ENCODE peak calls at places on chromosomes 16 and 17, in six cellular contexts. T is ascending aorta; P is CD8-positive, alpha-beta T cell; X is SK-N-SH; S is A673; Z is fibroblast of lung. I is an unnamed sample.

GRCh38 chr17:42002792-42003301 is 14.4 kb downstream of the DNAJC7 start:
- DNase-seq in T (no peak), P (no peak), X (no peak), S (no peak), Z (no peak), I (no peak)

GRCh38 chr17:48123111-48123510 is 15.5 kb downstream of the SNX11 start:
- DNase-seq in T (no peak), P (no peak), X (no peak), S (peak), Z (no peak), I (no peak)

GRCh38 chr16:53121666-53122065 is 66.9 kb downstream of the CHD9 start:
- DNase-seq in T (no peak), P (no peak), X (no peak), S (no peak), Z (no peak), I (no peak)

GRCh38 chr16:51440096-51440495 is 289.0 kb upstream of the SALL1 start:
- DNase-seq in T (no peak), P (no peak), X (no peak), S (no peak), Z (no peak), I (no peak)

GRCh38 chr16:75203667-75204409 is 3.1 kb downstream of the CTRB2 start:
- DNase-seq in T (peak), P (no peak), X (no peak), S (no peak), Z (no peak), I (no peak)

GRCh38 chr17:31060814-31061550 is 33.8 kb upstream of the NF1 start:
- DNase-seq in T (no peak), P (no peak), X (no peak), S (no peak), Z (no peak), I (no peak)

GRCh38 chr17:16398270-16399267 is 16.8 kb upstream of the TRPV2 start:
- DNase-seq in T (no peak), P (peak), X (peak), S (no peak), Z (no peak), I (no peak)

GRCh38 chr17:6591599-6592158 is 35.3 kb upstream of the PITPNM3 start:
- DNase-seq in T (no peak), P (no peak), X (no peak), S (no peak), Z (peak), I (peak)

GRCh38 chr17:72839086-72839728 is 253.3 kb downstream of the SLC39A11 start:
- DNase-seq in T (no peak), P (no peak), X (no peak), S (no peak), Z (no peak), I (no peak)

GRCh38 chr17:18246880-18247612 is 11.5 kb downstream of the FLII start:
- DNase-seq in T (no peak), P (peak), X (peak), S (peak), Z (no peak), I (no peak)

GRCh38 chr17:22221344-22221743 is 529.0 kb downstream of the KCNJ18 start:
- DNase-seq in T (no peak), P (no peak), X (no peak), S (no peak), Z (no peak), I (no peak)

GRCh38 chr17:4782652-4783051 is 3.5 kb downstream of the VMO1 start:
- DNase-seq in T (no peak), P (no peak), X (peak), S (peak), Z (no peak), I (no peak)

GRCh38 chr17:61701978-61702377 is 111.0 kb upstream of the NACA2 start:
- DNase-seq in T (no peak), P (no peak), X (no peak), S (no peak), Z (no peak), I (no peak)
- H3K4me3 ChIP-seq in T (no peak), P (no peak), X (no peak), S (no peak), Z (no peak), I (no peak)

GRCh38 chr16:27700596-27700995 is 150.7 kb downstream of the KATNIP start:
- DNase-seq in T (peak), P (no peak), X (no peak), S (no peak), Z (no peak), I (no peak)
- TF ChIP-seq CTCF in T (no peak), P (no peak), X (no peak), S (no peak), Z (no peak), I (no peak)

GRCh38 chr17:82158825-82159224 is 53.8 kb downstream of the CCDC57 start:
- DNase-seq in T (no peak), P (no peak), X (no peak), S (no peak), Z (no peak), I (no peak)

GRCh38 chr17:82157046-82158035 is 55.3 kb downstream of the CCDC57 start:
- DNase-seq in T (no peak), P (no peak), X (peak), S (no peak), Z (no peak), I (no peak)

GRCh38 chr17:82154881-82155331 is 56.9 kb upstream of the FASN start:
- DNase-seq in T (no peak), P (no peak), X (peak), S (no peak), Z (no peak), I (no peak)

GRCh38 chr17:82155606-82156005 is 57.0 kb downstream of the CCDC57 start:
- DNase-seq in T (no peak), P (no peak), X (no peak), S (no peak), Z (no peak), I (no peak)

DNA sequence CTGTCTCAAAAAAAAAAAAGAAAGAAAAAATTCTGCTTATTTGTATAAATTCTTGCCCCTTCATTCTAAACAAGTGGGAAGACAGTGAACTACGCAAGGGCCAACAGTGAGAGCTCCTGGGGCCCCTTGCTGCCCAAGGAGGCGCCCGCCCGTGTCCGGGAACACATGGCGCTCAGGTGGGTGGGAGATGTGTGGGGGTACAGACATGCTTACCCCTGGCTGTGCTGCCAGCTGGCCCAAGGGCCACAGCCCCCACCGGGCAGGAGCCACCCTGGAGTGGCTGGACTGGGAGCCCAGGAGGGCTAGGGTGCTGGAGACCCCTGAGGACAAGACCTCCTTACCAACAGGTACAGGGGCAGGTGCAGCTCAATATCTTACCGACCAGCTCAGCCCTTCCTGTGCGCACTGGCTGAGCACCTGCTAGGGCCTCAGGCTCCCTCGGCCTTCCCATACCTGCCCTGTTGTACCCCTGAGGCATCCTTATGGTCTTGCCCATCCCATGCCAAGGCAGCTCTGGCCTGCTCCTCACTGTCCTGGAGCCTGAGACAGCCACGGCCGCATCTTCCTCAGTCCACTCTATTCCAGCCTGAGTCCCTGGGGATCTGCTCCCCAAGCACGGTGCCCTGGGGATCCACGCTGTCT is 56.2 kb downstream of the CCDC57 start:
- DNase-seq in T (no peak), P (no peak), X (no peak), S (no peak), Z (no peak), I (no peak)
- H3K4me3 ChIP-seq in T (no peak), P (no peak), X (no peak), S (no peak), Z (no peak), I (no peak)

DNA sequence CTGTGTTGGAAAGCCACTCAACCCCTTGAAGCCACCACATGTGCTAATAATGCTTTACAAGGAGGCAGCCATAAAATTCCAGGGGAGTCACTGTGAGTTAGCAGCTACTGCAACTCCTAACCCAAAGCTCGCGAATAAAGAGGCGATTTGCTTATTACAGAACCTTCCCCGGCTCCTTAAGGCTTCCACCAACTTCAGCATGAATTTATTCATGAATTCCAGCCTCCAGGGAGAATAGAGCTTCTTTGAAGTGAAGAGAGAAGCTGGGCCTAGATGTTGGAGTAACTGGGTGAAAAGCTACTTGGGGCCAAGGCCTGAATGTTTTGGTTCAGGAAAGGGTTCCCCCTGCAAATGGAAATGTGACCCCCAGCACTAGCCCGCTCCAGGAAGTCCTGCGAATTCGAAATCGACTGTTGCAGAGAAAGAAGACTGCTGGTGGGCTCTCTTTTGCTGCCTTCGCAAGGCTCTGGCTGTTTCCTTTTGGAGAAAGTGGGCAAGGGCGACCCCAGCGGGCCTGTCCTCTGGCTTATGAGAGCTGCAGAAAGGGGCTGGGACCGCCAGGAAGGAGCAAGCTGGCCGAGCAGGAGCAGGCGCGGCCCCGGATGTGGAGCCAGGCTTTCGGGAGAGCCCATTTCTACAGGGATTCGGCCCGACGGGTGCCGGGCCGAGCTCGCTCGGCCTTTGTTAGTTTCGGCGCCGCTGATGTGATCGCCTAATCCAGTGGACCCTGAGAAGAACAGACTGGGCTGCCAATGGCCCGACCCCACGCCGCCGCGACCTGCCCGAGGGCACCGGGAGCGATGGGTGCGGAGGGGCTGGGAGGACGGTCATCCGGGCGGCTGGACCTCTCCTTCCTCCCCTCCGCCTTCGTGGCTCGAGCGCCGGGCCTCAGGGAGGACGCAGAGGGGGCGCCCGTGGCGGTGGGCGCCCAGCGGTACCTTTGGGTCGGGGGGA is 7.6 kb downstream of the CBX8 start:
- DNase-seq in T (no peak), P (no peak), X (no peak), S (peak), Z (no peak), I (no peak)
- TF ChIP-seq CTCF in T (no peak), P (no peak), X (no peak), S (no peak), Z (no peak), I (no peak)

DNA sequence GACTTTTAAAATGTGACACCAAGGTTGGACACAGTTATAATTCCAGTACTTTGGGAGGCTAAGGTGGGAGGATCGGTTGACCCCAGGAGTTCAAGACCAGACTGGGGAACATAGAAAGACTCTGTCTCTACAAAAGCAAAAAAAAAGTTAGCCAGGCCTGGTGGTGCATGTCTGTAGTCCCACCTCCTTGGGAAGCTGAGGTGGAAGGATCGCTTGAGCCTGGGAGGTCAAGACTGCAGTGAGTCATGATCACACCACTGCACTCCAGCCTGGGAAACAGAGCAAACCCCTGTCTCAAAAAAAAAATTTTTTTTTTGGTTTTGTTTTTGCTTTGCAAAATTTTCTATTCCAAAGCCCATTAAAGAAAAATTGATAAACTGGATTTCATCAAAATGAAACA is 281.4 kb downstream of the BCAS3 start:
- DNase-seq in T (no peak), P (no peak), X (no peak), S (no peak), Z (peak), I (no peak)
- H3K4me3 ChIP-seq in T (no peak), P (no peak), X (no peak), S (no peak), Z (no peak), I (no peak)

GRCh38 chr16:1914759-1915387 is 3.3 kb downstream of the HS3ST6 start:
- DNase-seq in T (no peak), P (no peak), X (no peak), S (no peak), Z (no peak), I (no peak)
- TF ChIP-seq CTCF in T (no peak), P (no peak), X (no peak), S (no peak), Z (no peak), I (no peak)

GRCh38 chr16:69084301-69084700 is 21.2 kb upstream of the HAS3 start:
- DNase-seq in T (no peak), P (no peak), X (no peak), S (no peak), Z (no peak), I (no peak)

GRCh38 chr16:69087161-69087581 is 18.3 kb upstream of the HAS3 start:
- DNase-seq in T (no peak), P (no peak), X (no peak), S (no peak), Z (no peak), I (no peak)

GRCh38 chr16:69088684-69089083 is 16.8 kb upstream of the HAS3 start:
- DNase-seq in T (no peak), P (no peak), X (no peak), S (no peak), Z (no peak), I (no peak)

GRCh38 chr16:69083306-69083941 is 22.0 kb upstream of the HAS3 start:
- DNase-seq in T (no peak), P (no peak), X (no peak), S (no peak), Z (no peak), I (no peak)

DNA sequence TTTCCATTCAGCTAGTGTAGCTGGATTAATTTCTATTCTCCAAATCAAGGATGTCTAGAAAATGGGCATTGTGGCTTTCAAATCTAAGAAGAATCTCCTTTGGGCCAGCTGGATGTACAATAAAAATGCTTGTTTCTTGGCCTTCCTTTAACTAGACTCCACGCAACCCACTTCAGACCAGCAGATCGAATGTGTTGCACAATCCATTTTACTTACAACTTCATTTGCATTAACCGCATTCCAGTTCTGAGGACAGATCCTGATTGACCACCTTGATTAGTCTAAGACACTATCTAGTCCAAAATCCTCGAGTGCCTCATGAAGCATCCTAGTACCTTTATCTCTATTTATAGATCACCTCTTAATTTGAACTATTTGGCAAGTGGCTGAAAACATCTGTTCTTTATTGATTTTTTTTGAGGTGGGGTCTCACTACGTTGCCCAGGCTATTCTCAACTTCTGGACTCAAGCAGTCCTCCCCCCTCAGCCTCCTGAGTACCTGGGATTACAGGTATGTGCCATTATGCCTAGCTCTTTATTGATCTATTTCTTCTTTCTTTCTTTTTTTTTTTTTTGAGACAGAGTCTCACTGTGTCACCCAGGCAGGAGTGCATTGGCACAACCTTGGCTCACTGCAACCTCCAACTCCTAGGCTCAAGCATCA is 20.3 kb upstream of the HAS3 start:
- DNase-seq in T (no peak), P (no peak), X (no peak), S (no peak), Z (no peak), I (no peak)
- H3K4me3 ChIP-seq in T (no peak), P (no peak), X (no peak), S (no peak), Z (no peak), I (no peak)

GRCh38 chr17:62690168-62690897 is 62.9 kb downstream of the MRC2 start:
- DNase-seq in T (no peak), P (no peak), X (no peak), S (no peak), Z (no peak), I (no peak)
- TF ChIP-seq CTCF in T (no peak), P (no peak), X (peak), S (no peak), Z (no peak), I (no peak)

GRCh38 chr17:29621751-29622194 is 939 bp downstream of the CORO6 start:
- DNase-seq in T (no peak), P (no peak), X (peak), S (no peak), Z (no peak), I (no peak)

GRCh38 chr17:29620271-29620670 is 2.4 kb downstream of the CORO6 start:
- DNase-seq in T (no peak), P (no peak), X (no peak), S (no peak), Z (peak), I (no peak)

GRCh38 chr17:29619251-29619650 is 3.5 kb downstream of the CORO6 start:
- DNase-seq in T (no peak), P (no peak), X (peak), S (peak), Z (peak), I (no peak)

GRCh38 chr17:29622337-29623282 is at the start of gene CORO6:
- DNase-seq in T (peak), P (peak), X (peak), S (peak), Z (peak), I (no peak)

DNA sequence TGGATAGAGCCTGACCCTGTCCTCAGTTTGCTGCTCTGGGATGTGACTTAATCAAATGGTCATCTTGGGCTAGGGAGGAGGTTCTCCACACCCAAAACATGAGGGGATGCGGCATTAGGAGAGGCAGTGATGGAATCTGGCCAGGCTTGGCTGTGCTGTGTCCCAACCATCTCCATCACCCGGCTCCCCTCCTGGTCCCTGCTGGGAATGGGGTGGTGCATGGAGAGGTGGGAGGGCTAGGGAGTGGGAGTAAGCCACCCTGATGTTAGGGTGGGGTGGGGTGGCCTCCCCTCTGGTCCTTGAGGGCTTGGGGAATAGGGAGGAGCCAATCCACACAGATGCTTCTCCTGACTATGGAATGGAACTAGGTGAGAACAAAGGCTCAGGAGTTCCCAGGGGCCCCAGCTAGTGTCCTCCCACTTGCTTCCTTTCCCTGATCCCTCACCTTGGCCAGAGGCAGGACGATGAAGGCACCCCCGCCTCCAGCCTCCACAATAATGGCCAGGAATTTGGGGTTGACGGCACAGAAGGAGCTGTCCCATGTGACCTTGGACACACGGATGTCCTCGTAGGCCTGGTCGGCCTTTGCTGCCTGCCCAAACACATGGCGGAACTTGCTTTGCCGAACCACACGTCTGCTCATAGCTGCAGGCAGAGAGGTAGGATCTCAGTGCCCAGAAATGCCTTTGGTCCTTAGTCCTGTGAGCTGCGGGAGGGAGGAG is 1.8 kb downstream of the CORO6 start:
- DNase-seq in T (no peak), P (no peak), X (no peak), S (no peak), Z (no peak), I (no peak)
- H3K4me3 ChIP-seq in T (no peak), P (no peak), X (no peak), S (peak), Z (no peak), I (no peak)

DNA sequence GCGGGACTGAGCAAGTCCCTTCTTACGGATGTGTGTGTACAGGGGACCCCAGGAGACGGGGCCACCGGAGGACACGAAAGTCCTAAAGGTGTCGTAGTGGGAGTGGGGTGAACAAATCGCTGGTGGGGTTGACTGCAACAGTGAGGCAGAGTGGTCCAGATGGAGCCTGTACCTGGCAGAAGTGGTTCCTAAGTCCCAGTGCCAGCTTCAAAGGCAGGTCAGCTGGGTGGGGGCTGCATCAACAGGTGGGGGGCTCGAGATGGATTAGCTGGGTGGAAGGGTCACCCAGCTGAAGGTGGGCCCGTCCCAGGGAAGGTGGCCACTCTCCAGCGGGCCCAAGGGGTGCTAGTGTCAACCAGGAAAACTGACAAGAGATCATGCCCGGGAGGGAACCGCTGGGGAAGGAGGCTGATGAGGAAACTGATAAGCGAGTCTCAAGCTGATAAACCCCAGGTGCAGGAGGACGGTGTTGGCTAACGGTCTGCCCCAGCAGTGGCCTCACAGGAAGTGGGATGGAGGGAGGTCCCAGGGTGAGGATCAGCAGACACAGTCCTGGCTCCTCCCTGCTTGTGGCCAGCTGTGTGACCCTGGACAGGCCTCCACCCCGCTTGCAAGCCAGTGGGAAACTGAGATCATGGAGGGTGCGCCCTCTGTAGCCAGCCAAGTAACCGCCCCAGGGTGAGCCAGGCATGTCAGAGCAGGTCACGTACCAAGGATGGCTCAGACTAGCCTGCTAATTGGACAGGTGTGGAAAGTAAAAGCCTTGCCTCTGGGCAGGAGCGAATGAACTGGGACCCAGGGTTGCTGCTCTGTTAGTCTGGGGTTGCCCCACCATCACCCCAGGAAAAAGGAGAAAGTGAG is 1.0 kb downstream of the ORAI3 start:
- DNase-seq in T (peak), P (peak), X (peak), S (no peak), Z (peak), I (no peak)
- TF ChIP-seq CTCF in T (no peak), P (no peak), X (no peak), S (no peak), Z (no peak), I (no peak)